ENCODE peak calls at places on chromosome 21, in ten cellular contexts. G is EH; W is IMR-90; Z is AG09309; S is T-cell; M is naive thymus-derived CD8-positive, alpha-beta T cell; H is AG09319; Y is progenitor cell of endocrine pancreas; K is NCI-H526; D is Calu3. X is an unnamed sample.

GRCh38 chr21:39562791-39563770 is 49.7 kb upstream of the B3GALT5 start:
- DNase-seq in K (no peak), D (no peak), W (no peak), M (no peak), H (no peak), Y (no peak), G (no peak), Z (no peak), S (no peak), X (no peak)

GRCh38 chr21:29640233-29640554 is 299.6 kb downstream of the GRIK1 start:
- DNase-seq in Z (no peak), K (no peak), W (no peak), H (no peak), Y (no peak), D (no peak), S (no peak), G (no peak), M (no peak), X (no peak)

GRCh38 chr21:41768371-41769042 is 1.7 kb upstream of the RIPK4 start:
- DNase-seq in H (no peak), D (peak), G (peak), Z (peak), K (peak), S (peak), Y (no peak), W (peak), M (no peak), X (peak)

GRCh38 chr21:42063206-42063577 is 7.9 kb upstream of the UMODL1 start:
- DNase-seq in W (no peak), G (no peak), S (no peak), M (no peak), D (peak), K (no peak), Y (no peak), H (no peak), Z (no peak), X (no peak)

GRCh38 chr21:32381571-32381970 is 11.2 kb downstream of the URB1 start:
- DNase-seq in M (no peak), Z (no peak), S (no peak), H (no peak), K (no peak), D (no peak), G (no peak), Y (no peak), W (no peak), X (no peak)

GRCh38 chr21:14901482-14901958 is 163.3 kb downstream of the NRIP1 start:
- DNase-seq in Z (no peak), D (peak), K (no peak), S (no peak), W (peak), M (no peak), H (no peak), Y (no peak), G (peak), X (no peak)

GRCh38 chr21:41961282-41961701 is 7.5 kb upstream of the C2CD2 start:
- DNase-seq in Z (no peak), H (no peak), D (no peak), S (no peak), W (peak), Y (no peak), K (no peak), G (peak), M (no peak), X (peak)

GRCh38 chr21:45382698-45383000 is 22.3 kb upstream of the COL18A1 start:
- DNase-seq in H (no peak), G (no peak), K (no peak), D (no peak), Y (no peak), S (no peak), M (no peak), Z (no peak), W (no peak), X (no peak)

GRCh38 chr21:45043541-45044020 is 30.8 kb upstream of the ADARB1 start:
- DNase-seq in W (no peak), M (no peak), K (no peak), G (no peak), H (no peak), D (no peak), S (no peak), Z (no peak), Y (no peak), X (no peak)

GRCh38 chr21:27703806-27704205 is 736.9 kb upstream of the ADAMTS5 start:
- DNase-seq in K (no peak), W (no peak), Z (peak), D (no peak), Y (no peak), H (peak), G (peak), S (no peak), M (no peak), X (no peak)

GRCh38 chr21:15249285-15249993 is 184.6 kb upstream of the NRIP1 start:
- DNase-seq in G (no peak), H (no peak), Z (no peak), S (no peak), Y (no peak), K (no peak), D (no peak), M (no peak), W (peak), X (no peak)

GRCh38 chr21:23811802-23812201 is 1795.5 kb downstream of the MRPL39 start:
- DNase-seq in Y (no peak), D (no peak), G (no peak), S (no peak), W (no peak), M (no peak), H (no peak), K (no peak), Z (no peak), X (no peak)

GRCh38 chr21:25569084-25569483 is 38.2 kb downstream of the MRPL39 start:
- DNase-seq in S (no peak), M (no peak), W (peak), Z (no peak), Y (no peak), H (no peak), D (no peak), G (no peak), K (no peak), X (no peak)

GRCh38 chr21:20882462-20883415 is 115.5 kb upstream of the NCAM2 start:
- DNase-seq in W (peak), D (peak), Z (no peak), M (no peak), S (no peak), K (peak), G (no peak), Y (peak), H (no peak), X (peak)

GRCh38 chr21:43851593-43851992 is 13.4 kb upstream of the AGPAT3 start:
- DNase-seq in W (no peak), S (no peak), D (no peak), H (no peak), K (no peak), Y (no peak), M (no peak), Z (no peak), G (no peak), X (no peak)

GRCh38 chr21:27112186-27112585 is 145.3 kb upstream of the ADAMTS5 start:
- DNase-seq in W (peak), G (no peak), Z (no peak), H (no peak), Y (no peak), K (no peak), D (no peak), M (no peak), S (no peak), X (no peak)

GRCh38 chr21:39153373-39153772 is 29.9 kb downstream of the PSMG1 start:
- DNase-seq in M (no peak), Z (no peak), D (no peak), H (no peak), G (peak), K (peak), W (no peak), S (no peak), Y (no peak), X (no peak)

GRCh38 chr21:39317134-39318090 is 4.0 kb upstream of the BRWD1 start:
- DNase-seq in Z (no peak), M (no peak), W (no peak), S (no peak), G (peak), K (no peak), H (no peak), D (no peak), Y (no peak), X (no peak)